ENCODE peak calls at places on chromosomes 1 and 21, in eight cellular contexts. One of them, this sample, is unnamed.

GRCh38 chr1:58689167-58689566 is 10.7 kb downstream of the MYSM1 start:
- DNase-seq in tibial nerve: no peak
- DNase-seq in body of pancreas: no peak
- DNase-seq in GM12865: no peak
- DNase-seq in upper lobe of right lung: no peak
- DNase-seq in heart right ventricle: no peak
- DNase-seq in astrocyte of the cerebellum: no peak
- DNase-seq in ovary: no peak
- DNase-seq in this sample: no peak

GRCh38 chr1:10736623-10737267 is 59.7 kb downstream of the CASZ1 start:
- DNase-seq in astrocyte of the cerebellum: no peak
- DNase-seq in upper lobe of right lung: peak
- DNase-seq in heart right ventricle: no peak
- DNase-seq in body of pancreas: peak
- DNase-seq in tibial nerve: no peak
- DNase-seq in ovary: no peak
- DNase-seq in GM12865: no peak
- DNase-seq in this sample: no peak

GRCh38 chr1:153816283-153816904 is 41.2 kb downstream of the SLC27A3 start:
- DNase-seq in heart right ventricle: no peak
- DNase-seq in ovary: no peak
- DNase-seq in astrocyte of the cerebellum: no peak
- DNase-seq in body of pancreas: no peak
- DNase-seq in tibial nerve: no peak
- DNase-seq in GM12865: no peak
- DNase-seq in upper lobe of right lung: peak
- DNase-seq in this sample: no peak

GRCh38 chr1:50421768-50422674 is 1.2 kb downstream of the DMRTA2 start:
- DNase-seq in tibial nerve: no peak
- DNase-seq in ovary: no peak
- DNase-seq in heart right ventricle: no peak
- DNase-seq in upper lobe of right lung: no peak
- DNase-seq in GM12865: no peak
- DNase-seq in astrocyte of the cerebellum: no peak
- DNase-seq in body of pancreas: no peak
- DNase-seq in this sample: no peak

GRCh38 chr1:8422439-8423133 is 104.7 kb downstream of the SLC45A1 start:
- DNase-seq in ovary: peak
- DNase-seq in body of pancreas: no peak
- DNase-seq in heart right ventricle: peak
- DNase-seq in tibial nerve: peak
- DNase-seq in upper lobe of right lung: no peak
- DNase-seq in GM12865: peak
- DNase-seq in astrocyte of the cerebellum: no peak
- DNase-seq in this sample: no peak

GRCh38 chr21:28308516-28308915 is 684.2 kb downstream of the LTN1 start:
- DNase-seq in GM12865: no peak
- DNase-seq in astrocyte of the cerebellum: no peak
- DNase-seq in upper lobe of right lung: no peak
- DNase-seq in ovary: no peak
- DNase-seq in body of pancreas: no peak
- DNase-seq in heart right ventricle: no peak
- DNase-seq in tibial nerve: no peak
- DNase-seq in this sample: no peak

GRCh38 chr1:210989949-210990348 is 144.0 kb downstream of the KCNH1 start:
- DNase-seq in GM12865: no peak
- DNase-seq in heart right ventricle: no peak
- DNase-seq in tibial nerve: no peak
- DNase-seq in ovary: no peak
- DNase-seq in astrocyte of the cerebellum: no peak
- DNase-seq in body of pancreas: no peak
- DNase-seq in upper lobe of right lung: no peak
- DNase-seq in this sample: no peak

GRCh38 chr1:225816643-225817538 is 7.0 kb downstream of the EPHX1 start:
- DNase-seq in tibial nerve: peak
- DNase-seq in ovary: peak
- DNase-seq in astrocyte of the cerebellum: no peak
- DNase-seq in body of pancreas: peak
- DNase-seq in upper lobe of right lung: no peak
- DNase-seq in GM12865: no peak
- DNase-seq in heart right ventricle: peak
- DNase-seq in this sample: no peak

GRCh38 chr1:93394514-93394913 is 48.8 kb downstream of the DR1 start:
- DNase-seq in heart right ventricle: no peak
- DNase-seq in astrocyte of the cerebellum: no peak
- DNase-seq in tibial nerve: no peak
- DNase-seq in upper lobe of right lung: no peak
- DNase-seq in ovary: no peak
- DNase-seq in GM12865: no peak
- DNase-seq in body of pancreas: no peak
- DNase-seq in this sample: no peak

GRCh38 chr21:32442566-32443318 is 30.2 kb downstream of the EVA1C start:
- DNase-seq in body of pancreas: no peak
- DNase-seq in ovary: no peak
- DNase-seq in upper lobe of right lung: no peak
- DNase-seq in GM12865: no peak
- DNase-seq in tibial nerve: no peak
- DNase-seq in astrocyte of the cerebellum: no peak
- DNase-seq in heart right ventricle: no peak
- DNase-seq in this sample: no peak

GRCh38 chr1:214018605-214019268 is 31.0 kb downstream of the PROX1 start:
- DNase-seq in GM12865: peak
- DNase-seq in tibial nerve: no peak
- DNase-seq in astrocyte of the cerebellum: no peak
- DNase-seq in upper lobe of right lung: no peak
- DNase-seq in ovary: no peak
- DNase-seq in body of pancreas: no peak
- DNase-seq in heart right ventricle: no peak
- DNase-seq in this sample: no peak

GRCh38 chr1:6602669-6603423 is at the start of gene KLHL21:
- DNase-seq in GM12865: peak
- DNase-seq in upper lobe of right lung: peak
- DNase-seq in tibial nerve: peak
- DNase-seq in ovary: peak
- DNase-seq in heart right ventricle: peak
- DNase-seq in body of pancreas: peak
- DNase-seq in astrocyte of the cerebellum: peak
- DNase-seq in this sample: no peak

GRCh38 chr1:6600410-6601048 is 2.1 kb downstream of the KLHL21 start:
- DNase-seq in astrocyte of the cerebellum: no peak
- DNase-seq in tibial nerve: no peak
- DNase-seq in body of pancreas: no peak
- DNase-seq in upper lobe of right lung: no peak
- DNase-seq in GM12865: no peak
- DNase-seq in heart right ventricle: no peak
- DNase-seq in ovary: peak
- DNase-seq in this sample: no peak

GRCh38 chr1:6603424-6603850 is 768 bp upstream of the KLHL21 start:
- DNase-seq in heart right ventricle: peak
- DNase-seq in ovary: peak
- DNase-seq in body of pancreas: peak
- DNase-seq in tibial nerve: peak
- DNase-seq in astrocyte of the cerebellum: peak
- DNase-seq in GM12865: peak
- DNase-seq in upper lobe of right lung: peak
- DNase-seq in this sample: no peak

GRCh38 chr1:6601049-6601864 is 1.4 kb downstream of the KLHL21 start:
- DNase-seq in astrocyte of the cerebellum: peak
- DNase-seq in body of pancreas: peak
- DNase-seq in heart right ventricle: peak
- DNase-seq in GM12865: peak
- DNase-seq in upper lobe of right lung: peak
- DNase-seq in tibial nerve: peak
- DNase-seq in ovary: peak
- DNase-seq in this sample: peak

DNA sequence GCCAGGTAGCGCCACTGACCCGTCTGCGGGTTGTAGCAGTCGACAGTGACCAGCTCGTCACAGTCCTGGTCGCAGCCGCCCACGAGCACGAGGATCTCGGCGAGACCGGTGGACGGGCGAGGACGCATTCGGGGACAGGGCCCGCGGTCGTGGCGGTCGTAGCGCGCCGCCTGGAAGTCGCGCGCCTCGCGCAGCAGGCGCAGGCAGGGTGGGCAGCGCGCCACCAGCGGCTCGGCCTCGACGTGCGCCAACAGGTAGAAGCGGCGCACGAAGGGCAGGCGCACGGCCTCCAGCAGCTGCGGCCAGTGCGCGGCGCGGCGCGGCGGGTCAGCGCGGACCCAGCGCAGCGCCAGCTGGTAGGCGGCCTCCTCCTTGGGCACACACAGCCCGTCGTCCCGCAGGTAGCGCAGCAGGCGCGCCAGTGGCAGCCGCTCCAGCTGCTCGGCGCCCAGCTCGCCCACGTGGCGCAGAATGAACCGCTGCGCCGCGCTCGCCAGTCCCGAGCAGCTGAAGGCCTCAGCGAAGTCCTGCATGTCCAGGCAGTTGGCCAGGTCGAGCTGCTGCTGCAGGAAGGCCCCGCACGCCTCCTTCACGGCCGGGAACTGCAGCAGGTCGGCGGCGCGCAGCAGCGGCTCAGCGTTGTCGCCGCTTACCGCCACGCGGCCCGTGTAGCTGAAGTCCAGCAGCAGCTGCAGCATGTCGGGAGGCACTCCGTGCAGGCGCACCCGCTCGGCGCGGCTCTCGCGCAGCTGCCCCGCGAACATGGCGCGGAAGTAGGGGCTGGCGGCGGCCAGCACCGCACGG is 602 bp downstream of the KLHL21 start:
- DNase-seq in ovary: peak
- DNase-seq in upper lobe of right lung: peak
- DNase-seq in astrocyte of the cerebellum: no peak
- DNase-seq in heart right ventricle: peak
- DNase-seq in body of pancreas: peak
- DNase-seq in tibial nerve: no peak
- DNase-seq in GM12865: peak
- DNase-seq in this sample: no peak
- TF ChIP-seq CTCF in ovary: no peak
- TF ChIP-seq CTCF in upper lobe of right lung: no peak
- TF ChIP-seq CTCF in astrocyte of the cerebellum: no peak
- TF ChIP-seq CTCF in heart right ventricle: no peak
- TF ChIP-seq CTCF in body of pancreas: peak
- TF ChIP-seq CTCF in tibial nerve: no peak
- TF ChIP-seq CTCF in GM12865: no peak
- TF ChIP-seq CTCF in this sample: no peak

DNA sequence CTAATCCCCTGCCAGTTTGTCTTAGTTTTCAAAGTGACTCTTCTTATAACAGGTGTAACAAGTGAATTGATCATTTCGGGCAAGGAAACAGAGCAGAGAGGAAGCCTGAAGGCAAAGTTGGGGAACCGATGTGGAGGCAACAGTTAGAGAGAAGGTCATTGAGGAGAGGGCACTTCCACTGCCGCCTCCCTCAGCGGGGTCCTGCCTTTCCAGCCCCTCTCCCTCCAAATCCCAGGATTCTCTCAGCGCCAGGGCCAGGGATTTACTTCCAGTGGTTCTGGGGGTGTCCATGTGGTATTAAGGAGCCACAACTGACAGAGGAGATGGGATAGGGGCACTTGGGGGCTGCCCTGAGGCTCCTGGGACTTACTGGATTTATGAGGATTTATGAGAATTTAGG is 39.7 kb upstream of the PDE9A start:
- DNase-seq in upper lobe of right lung: no peak
- DNase-seq in tibial nerve: no peak
- DNase-seq in ovary: no peak
- DNase-seq in GM12865: no peak
- DNase-seq in body of pancreas: no peak
- DNase-seq in astrocyte of the cerebellum: no peak
- DNase-seq in heart right ventricle: no peak
- DNase-seq in this sample: no peak
- H3K4me3 ChIP-seq in upper lobe of right lung: peak
- H3K4me3 ChIP-seq in tibial nerve: no peak
- H3K4me3 ChIP-seq in ovary: no peak
- H3K4me3 ChIP-seq in GM12865: no peak
- H3K4me3 ChIP-seq in body of pancreas: no peak
- H3K4me3 ChIP-seq in astrocyte of the cerebellum: no peak
- H3K4me3 ChIP-seq in heart right ventricle: no peak
- H3K4me3 ChIP-seq in this sample: peak

DNA sequence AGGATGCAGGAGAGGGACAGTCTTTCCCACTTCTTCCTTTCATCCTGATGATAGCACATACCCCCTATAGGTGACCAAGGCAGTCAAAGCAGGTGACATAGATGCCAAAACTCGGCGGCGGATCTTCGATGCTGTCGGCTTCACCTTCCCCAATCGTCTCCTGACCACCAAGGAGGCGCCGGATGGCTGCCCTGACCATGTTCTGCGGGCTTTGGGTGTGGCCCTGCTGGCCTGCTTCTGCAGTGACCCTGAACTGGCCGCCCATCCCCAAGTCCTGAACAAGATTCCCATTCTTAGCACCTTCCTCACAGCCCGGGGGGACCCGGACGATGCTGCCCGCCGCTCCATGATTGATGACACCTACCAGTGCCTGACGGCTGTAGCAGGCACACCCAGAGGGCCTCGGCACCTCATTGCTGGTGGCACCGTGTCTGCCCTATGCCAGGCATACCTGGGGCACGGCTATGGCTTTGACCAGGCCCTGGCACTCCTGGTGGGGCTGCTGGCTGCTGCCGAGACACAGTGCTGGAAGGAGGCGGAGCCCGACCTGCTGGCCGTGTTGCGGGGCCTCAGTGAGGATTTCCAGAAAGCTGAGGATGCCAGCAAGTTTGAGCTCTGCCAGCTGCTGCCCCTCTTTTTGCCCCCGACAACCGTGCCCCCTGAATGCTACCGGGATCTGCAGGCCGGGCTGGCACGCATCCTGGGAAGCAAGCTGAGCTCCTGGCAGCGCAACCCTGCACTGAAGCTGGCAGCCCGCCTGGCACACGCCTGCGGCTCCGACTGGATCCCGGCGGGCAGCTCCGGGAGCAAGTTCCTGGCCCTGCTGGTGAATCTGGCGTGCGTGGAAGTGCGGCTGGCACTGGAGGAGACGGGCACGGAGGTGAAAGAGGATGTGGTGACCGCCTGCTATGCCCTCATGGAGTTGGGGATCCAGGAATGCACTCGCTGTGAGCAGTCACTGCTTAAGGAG is 2.9 kb downstream of the NCDN start:
- DNase-seq in body of pancreas: peak
- DNase-seq in GM12865: no peak
- DNase-seq in heart right ventricle: peak
- DNase-seq in upper lobe of right lung: no peak
- DNase-seq in astrocyte of the cerebellum: no peak
- DNase-seq in tibial nerve: no peak
- DNase-seq in ovary: no peak
- DNase-seq in this sample: no peak
- TF ChIP-seq CTCF in body of pancreas: no peak
- TF ChIP-seq CTCF in GM12865: no peak
- TF ChIP-seq CTCF in heart right ventricle: no peak
- TF ChIP-seq CTCF in upper lobe of right lung: no peak
- TF ChIP-seq CTCF in astrocyte of the cerebellum: no peak
- TF ChIP-seq CTCF in tibial nerve: no peak
- TF ChIP-seq CTCF in ovary: no peak
- TF ChIP-seq CTCF in this sample: no peak

DNA sequence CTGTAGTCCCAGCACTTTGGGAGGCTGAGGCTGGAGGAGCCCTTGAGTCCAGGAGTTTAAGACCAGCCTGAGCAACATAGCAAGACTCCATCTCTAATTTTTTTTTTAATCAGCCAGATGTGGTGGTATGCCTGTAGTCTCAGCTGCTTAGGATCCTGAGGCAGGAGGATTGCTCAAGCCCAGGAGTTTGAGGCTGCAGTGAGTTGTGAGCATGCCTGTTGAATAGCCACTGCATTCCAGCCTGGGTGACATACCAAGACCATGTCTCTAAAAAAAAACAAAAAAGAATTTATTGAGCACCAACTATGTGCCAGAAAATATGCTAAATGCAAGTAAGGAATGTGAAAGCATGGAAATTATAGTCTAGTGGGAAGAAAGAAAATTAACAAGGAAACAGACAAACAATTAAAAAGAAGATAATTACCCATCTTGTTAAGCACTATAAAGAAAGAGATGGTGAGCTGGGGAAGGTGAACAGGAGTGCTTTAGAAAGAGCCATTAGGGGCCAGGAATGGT is 104.0 kb upstream of the ZNF678 start:
- DNase-seq in tibial nerve: no peak
- DNase-seq in GM12865: no peak
- DNase-seq in ovary: no peak
- DNase-seq in heart right ventricle: no peak
- DNase-seq in upper lobe of right lung: no peak
- DNase-seq in astrocyte of the cerebellum: no peak
- DNase-seq in body of pancreas: no peak
- DNase-seq in this sample: no peak
- H3K4me3 ChIP-seq in tibial nerve: no peak
- H3K4me3 ChIP-seq in GM12865: no peak
- H3K4me3 ChIP-seq in ovary: no peak
- H3K4me3 ChIP-seq in heart right ventricle: no peak
- H3K4me3 ChIP-seq in upper lobe of right lung: no peak
- H3K4me3 ChIP-seq in astrocyte of the cerebellum: no peak
- H3K4me3 ChIP-seq in body of pancreas: no peak
- H3K4me3 ChIP-seq in this sample: no peak

This sample was measured in epithelial cell of proximal tubule.